ENCODE peak calls at places on chromosomes 13 and 19, in nine cellular contexts. O, V, B, T, H, Z, G, Y and J are unnamed samples. For H3K4me1, the result is how much of the 10 kb centered on the place peaks cover.

GRCh38 chr13:42820450-42820849 is 39.1 kb downstream of the FAM216B start:
- DNase-seq in Z (no peak), G (no peak), O (no peak), V (no peak), T (no peak), B (peak), H (no peak), Y (no peak), J (no peak)

GRCh38 chr13:95267662-95268369 is 33.4 kb downstream of the ABCC4 start:
- DNase-seq in Y (no peak), T (no peak), Z (no peak), V (no peak), H (no peak), O (no peak), B (peak), G (no peak), J (peak)

GRCh38 chr13:23928985-23929384 is 31.7 kb upstream of the C1QTNF9B start:
- DNase-seq in V (no peak), G (no peak), Y (no peak), Z (no peak), T (no peak), O (no peak), H (no peak), B (peak), J (no peak)

GRCh38 chr19:932647-933552 is 7.1 kb downstream of the ARID3A start:
- DNase-seq in Y (peak), T (peak), G (no peak), Z (peak), B (peak), O (peak), H (peak), V (peak), J (peak)

GRCh38 chr19:16541526-16542044 is 652 bp downstream of the CHERP start:
- DNase-seq in Z (no peak), T (peak), Y (no peak), B (no peak), O (peak), V (no peak), G (no peak), H (peak), J (no peak)

GRCh38 chr19:45848922-45849321 is 14.0 kb downstream of the SYMPK start:
- DNase-seq in T (no peak), G (no peak), O (peak), Y (no peak), V (no peak), B (no peak), H (no peak), Z (no peak), J (no peak)

GRCh38 chr13:24943136-24943535 is 152.8 kb upstream of the PABPC3 start:
- DNase-seq in Y (no peak), B (no peak), V (no peak), O (no peak), G (no peak), Z (no peak), H (no peak), T (no peak), J (no peak)

GRCh38 chr19:2627855-2628254 is 74.6 kb downstream of the GNG7 start:
- DNase-seq in H (no peak), Y (no peak), V (no peak), B (no peak), O (no peak), T (no peak), Z (no peak), G (no peak), J (no peak)

GRCh38 chr13:56752630-56753029 is 388.1 kb upstream of the PRR20A start:
- DNase-seq in V (no peak), Y (no peak), O (peak), G (no peak), T (peak), Z (no peak), H (peak), B (no peak), J (peak)

GRCh38 chr19:13024958-13025653 is 29.8 kb downstream of the NFIX start:
- DNase-seq in T (peak), Z (no peak), B (no peak), Y (no peak), H (no peak), V (no peak), O (peak), G (no peak), J (no peak)

GRCh38 chr19:13024126-13024957 is 29.1 kb downstream of the NFIX start:
- DNase-seq in T (peak), V (no peak), Z (no peak), O (no peak), B (no peak), H (no peak), G (no peak), Y (no peak), J (no peak)

GRCh38 chr19:13022859-13023636 is 27.8 kb downstream of the NFIX start:
- DNase-seq in Z (peak), B (peak), V (peak), O (peak), Y (peak), H (no peak), T (peak), G (peak), J (peak)

GRCh38 chr19:13022111-13022858 is 27.0 kb downstream of the NFIX start:
- DNase-seq in O (no peak), V (peak), G (no peak), Z (peak), H (no peak), B (peak), Y (peak), T (no peak), J (peak)

GRCh38 chr19:13023666-13024065 is 28.4 kb downstream of the NFIX start:
- DNase-seq in H (no peak), V (no peak), Z (no peak), G (no peak), T (no peak), B (peak), O (no peak), Y (no peak), J (peak)
- H3K4me3 ChIP-seq in H (no peak), V (peak), Z (peak), G (peak), T (peak), B (peak), O (peak), Y (peak), J (peak)

DNA sequence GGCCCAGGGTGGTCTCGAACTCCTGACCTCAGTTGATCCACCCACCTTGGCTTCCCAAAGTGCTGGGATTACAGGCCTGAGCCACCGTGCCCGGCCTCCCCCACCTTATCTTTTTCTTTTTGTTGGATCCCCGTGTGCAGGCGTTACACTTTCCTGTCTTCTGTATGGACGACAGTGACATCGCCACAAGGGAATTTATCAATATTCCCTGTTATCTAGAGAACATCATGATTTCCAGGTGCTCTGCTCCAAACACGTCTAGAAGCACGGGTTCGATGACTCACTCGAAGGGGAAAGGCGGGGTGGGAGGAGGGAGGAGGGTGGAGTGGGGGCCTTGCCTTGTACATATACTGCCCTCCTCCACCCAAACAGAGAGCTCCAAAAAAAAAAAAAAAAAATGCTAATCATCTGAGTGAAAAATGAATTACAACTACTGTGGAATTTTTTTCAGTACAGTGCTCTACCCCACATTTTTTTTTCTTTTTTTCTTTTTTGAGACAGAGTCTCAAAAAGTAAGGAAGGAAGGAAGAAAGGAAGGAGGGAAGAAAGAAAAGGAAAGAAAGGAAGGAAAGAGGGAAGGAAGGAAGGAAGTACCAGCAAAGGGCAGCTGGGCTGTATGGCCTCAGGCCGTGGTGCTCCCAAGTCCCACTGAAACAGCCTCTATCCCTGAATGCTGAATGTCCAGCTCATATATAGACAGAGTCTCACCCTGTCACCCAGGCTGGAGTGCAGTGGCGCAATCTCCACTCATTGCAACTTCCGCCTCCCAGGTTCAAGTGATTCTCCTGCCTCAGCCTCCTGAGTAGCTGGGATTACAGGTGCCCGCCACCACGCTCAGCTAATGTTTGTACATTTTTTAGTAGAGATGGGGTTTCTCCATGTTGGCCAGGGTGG is 36.8 kb downstream of the INSR start:
- DNase-seq in V (no peak), Z (no peak), T (peak), B (no peak), Y (no peak), H (no peak), G (peak), O (no peak), J (no peak)
- H3K4me1 ChIP-seq in V (half or more), Z (half or more), T (under half), B (under half), Y (under half), H (under half), G (under half), O (under half), J (under half)

DNA sequence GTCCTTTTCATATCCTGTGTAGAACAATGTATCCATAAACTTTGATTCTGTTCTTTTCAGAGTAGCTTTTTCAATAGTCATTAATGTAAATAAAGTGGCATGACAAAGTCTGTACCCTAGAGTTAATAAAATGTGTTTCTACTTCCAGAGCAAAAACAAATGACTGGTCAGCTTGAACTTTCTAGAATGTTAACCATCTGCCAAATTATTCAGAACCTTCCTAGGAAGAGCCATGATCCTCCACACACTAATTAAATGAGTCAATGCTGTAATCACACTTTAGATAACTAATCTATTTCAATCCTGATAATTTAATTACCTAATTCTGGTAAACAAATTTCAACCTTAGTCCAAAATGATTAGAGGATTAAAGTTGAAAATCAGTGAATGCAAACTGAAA is 73.1 kb downstream of the DIAPH3 start:
- DNase-seq in O (no peak), Y (no peak), G (no peak), Z (no peak), B (peak), T (no peak), V (no peak), H (no peak), J (no peak)
- H3K4me3 ChIP-seq in O (no peak), Y (no peak), G (no peak), Z (no peak), B (no peak), T (no peak), V (no peak), H (no peak), J (no peak)

DNA sequence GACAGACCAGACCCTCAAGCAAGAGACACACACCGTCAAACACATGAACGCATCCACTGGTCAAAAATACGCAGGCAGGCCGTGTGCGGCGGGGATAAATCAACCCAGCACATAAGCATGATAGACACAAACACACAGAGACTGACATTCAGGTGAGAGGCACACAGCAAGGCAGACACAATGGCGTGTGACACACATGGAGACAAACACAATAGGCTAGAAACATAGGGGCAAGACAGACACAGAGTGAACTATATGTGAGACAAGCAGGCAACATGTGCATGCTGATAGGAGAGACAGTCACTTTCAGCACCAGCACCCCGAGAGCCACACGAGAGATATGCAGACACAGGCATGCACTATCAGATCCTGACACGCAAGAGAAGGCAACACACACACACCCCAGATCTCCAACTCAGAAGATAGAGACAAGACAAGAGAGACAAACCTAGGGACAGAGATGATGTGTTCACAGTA is 6.9 kb upstream of the JUNB start:
- DNase-seq in B (peak), G (no peak), T (no peak), V (no peak), Z (no peak), H (no peak), Y (no peak), O (no peak), J (peak)
- H3K4me1 ChIP-seq in B (half or more), G (under half), T (under half), V (half or more), Z (half or more), H (under half), Y (half or more), O (under half), J (under half)

GRCh38 chr19:49579193-49579592 is 1.2 kb downstream of the NOSIP start:
- DNase-seq in O (no peak), V (no peak), H (no peak), T (no peak), G (no peak), B (no peak), Z (no peak), Y (no peak), J (no peak)
- H3K4me3 ChIP-seq in O (peak), V (peak), H (peak), T (peak), G (peak), B (peak), Z (no peak), Y (peak), J (peak)